ENCODE peak calls at places on chromosomes 13 and 19, in five cellular contexts. One of them, this sample, is unnamed.

GRCh38 chr13:76600086-76600485 is 286.1 kb downstream of the KCTD12 start:
- DNase-seq in pancreas: no peak
- DNase-seq in tibial nerve: peak; percentile 45
- DNase-seq in heart right ventricle: no peak
- DNase-seq in GM23248: peak; percentile 4
- DNase-seq in this sample: no peak

GRCh38 chr19:30428856-30429255 is 56.7 kb downstream of the ZNF536 start:
- DNase-seq in pancreas: no peak
- DNase-seq in tibial nerve: no peak
- DNase-seq in heart right ventricle: no peak
- DNase-seq in GM23248: no peak
- DNase-seq in this sample: no peak

GRCh38 chr13:71880753-71881541 is 13.9 kb upstream of the DACH1 start:
- DNase-seq in pancreas: no peak
- DNase-seq in tibial nerve: no peak
- DNase-seq in heart right ventricle: no peak
- DNase-seq in GM23248: no peak
- DNase-seq in this sample: no peak

GRCh38 chr19:17302391-17303166 is 646 bp downstream of the ABHD8 start:
- DNase-seq in pancreas: peak; percentile 44
- DNase-seq in tibial nerve: no peak
- DNase-seq in heart right ventricle: no peak
- DNase-seq in GM23248: no peak
- DNase-seq in this sample: no peak

GRCh38 chr19:7258042-7258839 is 36.0 kb downstream of the INSR start:
- DNase-seq in pancreas: no peak
- DNase-seq in tibial nerve: no peak
- DNase-seq in heart right ventricle: no peak
- DNase-seq in GM23248: no peak
- DNase-seq in this sample: no peak

GRCh38 chr19:1768918-1769644 is 15.8 kb downstream of the ONECUT3 start:
- DNase-seq in pancreas: no peak
- DNase-seq in tibial nerve: no peak
- DNase-seq in heart right ventricle: no peak
- DNase-seq in GM23248: no peak
- DNase-seq in this sample: no peak

GRCh38 chr19:377801-378581 is 31.0 kb downstream of the C2CD4C start:
- DNase-seq in pancreas: no peak
- DNase-seq in tibial nerve: no peak
- DNase-seq in heart right ventricle: no peak
- DNase-seq in GM23248: peak; percentile 17
- DNase-seq in this sample: no peak

GRCh38 chr13:43057653-43058317 is 34.4 kb downstream of the DNAJC15 start:
- DNase-seq in pancreas: no peak
- DNase-seq in tibial nerve: no peak
- DNase-seq in heart right ventricle: peak; percentile 46
- DNase-seq in GM23248: no peak
- DNase-seq in this sample: no peak

GRCh38 chr19:39347332-39348227 is 5.4 kb downstream of the SAMD4B start:
- DNase-seq in pancreas: no peak
- DNase-seq in tibial nerve: no peak
- DNase-seq in heart right ventricle: no peak
- DNase-seq in GM23248: peak; percentile 68
- DNase-seq in this sample: no peak

GRCh38 chr13:41919741-41920487 is 41.0 kb downstream of the VWA8 start:
- DNase-seq in pancreas: no peak
- DNase-seq in tibial nerve: no peak
- DNase-seq in heart right ventricle: no peak
- DNase-seq in GM23248: no peak
- DNase-seq in this sample: no peak

GRCh38 chr13:20313896-20314295 is 81.8 kb upstream of the GJB6 start:
- DNase-seq in pancreas: no peak
- DNase-seq in tibial nerve: no peak
- DNase-seq in heart right ventricle: no peak
- DNase-seq in GM23248: no peak
- DNase-seq in this sample: no peak

GRCh38 chr13:23748591-23748990 is 140.6 kb downstream of the MIPEP start:
- DNase-seq in pancreas: no peak
- DNase-seq in tibial nerve: no peak
- DNase-seq in heart right ventricle: no peak
- DNase-seq in GM23248: no peak
- DNase-seq in this sample: no peak

GRCh38 chr13:82447452-82448030 is 1434.7 kb downstream of the SLITRK1 start:
- DNase-seq in pancreas: no peak
- DNase-seq in tibial nerve: no peak
- DNase-seq in heart right ventricle: no peak
- DNase-seq in GM23248: no peak
- DNase-seq in this sample: no peak

GRCh38 chr19:3263866-3264265 is 39.4 kb downstream of the CELF5 start:
- DNase-seq in pancreas: no peak
- DNase-seq in tibial nerve: no peak
- DNase-seq in heart right ventricle: no peak
- DNase-seq in GM23248: no peak
- DNase-seq in this sample: no peak

GRCh38 chr13:76596216-76596615 is 290.0 kb downstream of the KCTD12 start:
- DNase-seq in pancreas: no peak
- DNase-seq in tibial nerve: no peak
- DNase-seq in heart right ventricle: no peak
- DNase-seq in GM23248: no peak
- DNase-seq in this sample: no peak

GRCh38 chr19:1250374-1251232 is 2.2 kb downstream of the MIDN start:
- DNase-seq in pancreas: peak; percentile 65
- DNase-seq in tibial nerve: no peak
- DNase-seq in heart right ventricle: peak; percentile 76
- DNase-seq in GM23248: peak; percentile 76
- DNase-seq in this sample: no peak

GRCh38 chr19:46841458-46842083 is 9.1 kb downstream of the AP2S1 start:
- DNase-seq in pancreas: no peak
- DNase-seq in tibial nerve: peak; percentile 49
- DNase-seq in heart right ventricle: peak; percentile 78
- DNase-seq in GM23248: peak; percentile 80
- DNase-seq in this sample: no peak

GRCh38 chr19:11479470-11480080 is 1.3 kb downstream of the ELAVL3 start:
- DNase-seq in pancreas: peak; percentile 41
- DNase-seq in tibial nerve: no peak
- DNase-seq in heart right ventricle: no peak
- DNase-seq in GM23248: peak; percentile 42
- DNase-seq in this sample: no peak

GRCh38 chr13:44819245-44819644 is 170.0 kb downstream of the NUFIP1 start:
- DNase-seq in pancreas: peak; percentile 29
- DNase-seq in tibial nerve: no peak
- DNase-seq in heart right ventricle: no peak
- DNase-seq in GM23248: peak; percentile 73
- DNase-seq in this sample: no peak

GRCh38 chr13:97068964-97069815 is 74.9 kb upstream of the OXGR1 start:
- DNase-seq in pancreas: no peak
- DNase-seq in tibial nerve: no peak
- DNase-seq in heart right ventricle: no peak
- DNase-seq in GM23248: no peak
- DNase-seq in this sample: no peak

GRCh38 chr19:55368701-55369563 is 1.3 kb downstream of the IL11 start:
- DNase-seq in pancreas: no peak
- DNase-seq in tibial nerve: no peak
- DNase-seq in heart right ventricle: no peak
- DNase-seq in GM23248: peak; percentile 93
- DNase-seq in this sample: no peak

GRCh38 chr19:55370305-55370988 is at the start of gene IL11:
- DNase-seq in pancreas: no peak
- DNase-seq in tibial nerve: no peak
- DNase-seq in heart right ventricle: no peak
- DNase-seq in GM23248: peak; percentile 92
- DNase-seq in this sample: no peak

GRCh38 chr19:55372316-55373081 is 2.2 kb upstream of the IL11 start:
- DNase-seq in pancreas: no peak
- DNase-seq in tibial nerve: no peak
- DNase-seq in heart right ventricle: no peak
- DNase-seq in GM23248: peak; percentile 62
- DNase-seq in this sample: no peak

GRCh38 chr19:55368106-55368505 is 2.2 kb downstream of the IL11 start:
- DNase-seq in pancreas: no peak
- DNase-seq in tibial nerve: no peak
- DNase-seq in heart right ventricle: no peak
- DNase-seq in GM23248: no peak
- DNase-seq in this sample: no peak

DNA sequence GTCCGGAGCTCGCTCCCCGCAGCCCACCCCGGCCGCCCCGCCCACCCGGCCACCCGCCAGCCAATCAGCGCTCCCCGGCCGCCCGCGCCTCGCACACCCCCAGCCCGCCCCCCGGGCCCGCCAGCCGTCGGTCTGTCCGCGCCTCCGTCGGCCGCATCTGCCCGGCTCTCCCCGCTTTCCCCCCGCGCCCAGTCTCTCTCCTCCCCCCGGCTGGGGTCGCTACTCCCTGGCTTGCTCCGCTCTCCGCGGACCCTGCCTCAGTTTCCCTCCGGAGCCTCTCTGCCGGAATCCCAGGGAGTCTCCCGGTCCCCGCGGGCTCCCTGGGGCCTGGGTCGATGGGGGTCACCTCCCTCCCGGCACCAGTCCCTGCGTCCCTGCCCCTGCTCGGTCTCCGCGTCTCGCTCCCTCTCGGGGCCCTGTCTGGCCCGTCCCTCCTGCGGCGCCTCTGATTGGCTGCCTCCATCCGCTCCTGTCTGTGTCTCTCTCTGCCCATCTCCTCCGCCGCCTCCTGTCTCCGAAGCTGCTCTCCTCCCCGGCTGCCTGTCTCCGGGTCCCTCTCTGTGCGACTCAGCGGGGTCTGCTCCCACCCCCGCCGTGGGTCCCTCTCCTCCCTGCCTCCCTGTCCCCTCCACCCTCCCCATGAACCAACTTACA is 485 bp downstream of the IL11 start:
- DNase-seq in pancreas: no peak
- DNase-seq in tibial nerve: no peak
- DNase-seq in heart right ventricle: no peak
- DNase-seq in GM23248: peak; percentile 95
- DNase-seq in this sample: no peak
- H3K27me3 ChIP-seq in pancreas: peaks cover 4% of the 10 kb centered on the region
- H3K27me3 ChIP-seq in tibial nerve: peaks cover 7% of the 10 kb centered on the region
- H3K27me3 ChIP-seq in heart right ventricle: peaks cover 75% of the 10 kb centered on the region
- H3K27me3 ChIP-seq in GM23248: no peaks in the 10 kb centered on the region
- H3K27me3 ChIP-seq in this sample: peaks cover 16% of the 10 kb centered on the region

GRCh38 chr19:35449347-35450043 is 1.4 kb downstream of the FFAR2 start:
- DNase-seq in pancreas: no peak
- DNase-seq in tibial nerve: no peak
- DNase-seq in heart right ventricle: no peak
- DNase-seq in GM23248: no peak
- DNase-seq in this sample: peak; percentile 54
- H3K27me3 ChIP-seq in pancreas: no peaks in the 10 kb centered on the region
- H3K27me3 ChIP-seq in tibial nerve: no peaks in the 10 kb centered on the region
- H3K27me3 ChIP-seq in heart right ventricle: peaks cover 10% of the 10 kb centered on the region
- H3K27me3 ChIP-seq in GM23248: peaks cover 42% of the 10 kb centered on the region
- H3K27me3 ChIP-seq in this sample: no peaks in the 10 kb centered on the region

GRCh38 chr13:107421951-107422350 is 793.4 kb downstream of the LIG4 start:
- DNase-seq in pancreas: no peak
- DNase-seq in tibial nerve: no peak
- DNase-seq in heart right ventricle: no peak
- DNase-seq in GM23248: peak; percentile 66
- DNase-seq in this sample: no peak
- H3K27me3 ChIP-seq in pancreas: no peaks in the 10 kb centered on the region
- H3K27me3 ChIP-seq in tibial nerve: no peaks in the 10 kb centered on the region
- H3K27me3 ChIP-seq in heart right ventricle: no peaks in the 10 kb centered on the region
- H3K27me3 ChIP-seq in GM23248: no peaks in the 10 kb centered on the region
- H3K27me3 ChIP-seq in this sample: no peaks in the 10 kb centered on the region

GRCh38 chr13:112101360-112101930 is 34.5 kb downstream of the SOX1 start:
- DNase-seq in pancreas: no peak
- DNase-seq in tibial nerve: no peak
- DNase-seq in heart right ventricle: no peak
- DNase-seq in GM23248: no peak
- DNase-seq in this sample: no peak

GRCh38 chr13:112103971-112104872 is 37.3 kb downstream of the SOX1 start:
- DNase-seq in pancreas: no peak
- DNase-seq in tibial nerve: no peak
- DNase-seq in heart right ventricle: no peak
- DNase-seq in GM23248: no peak
- DNase-seq in this sample: no peak

GRCh38 chr13:112104873-112105234 is 37.9 kb downstream of the SOX1 start:
- DNase-seq in pancreas: no peak
- DNase-seq in tibial nerve: no peak
- DNase-seq in heart right ventricle: no peak
- DNase-seq in GM23248: no peak
- DNase-seq in this sample: no peak

GRCh38 chr13:112102243-112102642 is 35.3 kb downstream of the SOX1 start:
- DNase-seq in pancreas: no peak
- DNase-seq in tibial nerve: no peak
- DNase-seq in heart right ventricle: no peak
- DNase-seq in GM23248: peak; percentile 3
- DNase-seq in this sample: no peak

DNA sequence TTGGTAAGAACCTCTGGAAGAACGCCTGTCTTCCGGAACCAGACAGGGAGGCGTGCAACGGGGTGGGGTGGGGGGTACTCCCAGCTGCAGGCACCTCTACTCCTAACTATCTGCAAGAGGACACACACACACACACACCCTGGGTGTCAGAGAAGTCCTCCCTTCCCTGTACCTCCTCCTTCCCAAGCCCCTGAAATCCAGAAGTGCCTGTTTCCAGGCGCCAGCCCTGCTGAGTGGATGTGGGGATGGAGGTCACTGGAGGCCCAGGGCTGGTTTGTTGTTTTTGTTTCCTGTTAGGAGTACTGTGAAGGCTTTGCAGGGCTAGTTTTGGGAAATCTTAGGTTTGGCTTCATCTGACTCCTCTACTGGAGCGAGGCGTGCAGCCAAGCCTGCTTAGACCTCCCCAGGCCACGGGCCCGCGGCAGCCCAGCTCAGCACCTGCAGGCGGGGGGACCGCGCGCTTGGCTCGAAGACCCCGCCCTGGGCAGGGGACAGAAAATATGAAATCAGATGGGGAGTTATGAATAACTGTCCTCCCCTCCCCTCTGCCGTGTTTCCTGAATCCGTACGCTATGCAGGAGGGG is 36.4 kb downstream of the SOX1 start:
- DNase-seq in pancreas: no peak
- DNase-seq in tibial nerve: no peak
- DNase-seq in heart right ventricle: no peak
- DNase-seq in GM23248: no peak
- DNase-seq in this sample: no peak
- H3K27me3 ChIP-seq in pancreas: peaks cover 12% of the 10 kb centered on the region
- H3K27me3 ChIP-seq in tibial nerve: no peaks in the 10 kb centered on the region
- H3K27me3 ChIP-seq in heart right ventricle: peaks cover 96% of the 10 kb centered on the region
- H3K27me3 ChIP-seq in GM23248: peaks cover 11% of the 10 kb centered on the region
- H3K27me3 ChIP-seq in this sample: peaks cover 10% of the 10 kb centered on the region

This sample was measured in breast epithelium.